ENCODE peak calls at places on chromosomes 5 and 9, in five cellular contexts. B is tibial artery, V is cardiac muscle cell, W is left lung, Y is ovary. U is an unnamed sample. For H3K27me3, the result is how much of the 10 kb centered on the place peaks cover.

GRCh38 chr9:35756275-35756742 is 2.2 kb upstream of the MSMP start:
- DNase-seq in Y (peak), B (no peak), V (peak), W (peak), U (peak)

GRCh38 chr9:18256574-18256973 is 217.4 kb upstream of the ADAMTSL1 start:
- DNase-seq in V (peak), W (no peak), Y (no peak), B (no peak), U (no peak)

GRCh38 chr5:90353254-90353653 is 56.3 kb downstream of the CETN3 start:
- DNase-seq in V (no peak), W (no peak), Y (no peak), B (no peak), U (no peak)

GRCh38 chr9:123974471-123974870 is 37.1 kb upstream of the LHX2 start:
- DNase-seq in W (no peak), B (no peak), V (no peak), Y (no peak), U (no peak)

GRCh38 chr5:179326176-179326997 is 18.9 kb downstream of the ADAMTS2 start:
- DNase-seq in Y (peak), V (no peak), B (peak), W (peak), U (no peak)

GRCh38 chr5:169831331-169831730 is 149.0 kb downstream of the INSYN2B start:
- DNase-seq in B (no peak), Y (no peak), V (no peak), W (no peak), U (no peak)

GRCh38 chr9:127447416-127448111 is 3.6 kb downstream of the RPL12 start:
- DNase-seq in Y (no peak), W (no peak), B (no peak), V (no peak), U (no peak)

GRCh38 chr5:56951131-56951945 is 585 bp downstream of the MIER3 start:
- DNase-seq in Y (peak), V (peak), B (no peak), W (peak), U (peak)

GRCh38 chr9:123073991-123074422 is 40.5 kb downstream of the GPR21 start:
- DNase-seq in W (no peak), Y (no peak), V (no peak), B (no peak), U (no peak)

GRCh38 chr5:102049517-102049916 is 246.6 kb downstream of the SLCO4C1 start:
- DNase-seq in Y (no peak), B (no peak), W (no peak), V (no peak), U (peak)

GRCh38 chr5:172858990-172859811 is 25.1 kb downstream of the ERGIC1 start:
- DNase-seq in V (peak), Y (peak), B (peak), W (no peak), U (no peak)

GRCh38 chr9:121169094-121169601 is 32.5 kb downstream of the RAB14 start:
- DNase-seq in V (peak), Y (peak), B (peak), W (no peak), U (peak)

GRCh38 chr5:177454397-177455035 is 7.9 kb downstream of the PRR7 start:
- DNase-seq in Y (peak), V (peak), W (peak), B (peak), U (peak)

GRCh38 chr5:133735346-133735745 is 123.0 kb upstream of the FSTL4 start:
- DNase-seq in Y (no peak), B (no peak), W (no peak), V (no peak), U (no peak)

GRCh38 chr5:157479166-157479565 is 19.2 kb downstream of the NIPAL4 start:
- DNase-seq in V (no peak), Y (no peak), W (no peak), B (no peak), U (no peak)

GRCh38 chr5:128534729-128535128 is 3.3 kb downstream of the FBN2 start:
- DNase-seq in W (no peak), Y (no peak), V (peak), B (no peak), U (no peak)

GRCh38 chr5:179438461-179438860 is 93.2 kb upstream of the ADAMTS2 start:
- DNase-seq in W (no peak), V (no peak), B (no peak), Y (no peak), U (no peak)

GRCh38 chr5:33850100-33850594 is 41.6 kb downstream of the ADAMTS12 start:
- DNase-seq in W (no peak), Y (no peak), V (no peak), B (no peak), U (no peak)

GRCh38 chr5:73950441-73950873 is 324.5 kb downstream of the ARHGEF28 start:
- DNase-seq in Y (no peak), B (no peak), W (no peak), V (no peak), U (no peak)

GRCh38 chr5:75568202-75568601 is 43.1 kb upstream of the ANKDD1B start:
- DNase-seq in W (no peak), Y (no peak), B (no peak), V (no peak), U (no peak)

GRCh38 chr9:96875460-96876142 is 21.3 kb upstream of the ZNF782 start:
- DNase-seq in W (peak), Y (no peak), B (no peak), V (peak), U (peak)

GRCh38 chr9:15187589-15187988 is 119.4 kb downstream of the TTC39B start:
- DNase-seq in B (no peak), Y (no peak), W (no peak), V (peak), U (no peak)

GRCh38 chr9:130143974-130144373 is 28.2 kb upstream of the NCS1 start:
- DNase-seq in Y (peak), V (no peak), B (no peak), W (no peak), U (no peak)

GRCh38 chr5:144191998-144192397 is 21.3 kb downstream of the KCTD16 start:
- DNase-seq in Y (no peak), W (no peak), B (no peak), V (peak), U (no peak)

GRCh38 chr9:77488439-77489126 is 159.5 kb downstream of the GNA14 start:
- DNase-seq in B (no peak), Y (no peak), V (peak), W (no peak), U (peak)

GRCh38 chr5:176816791-176817272 is 6.5 kb downstream of the UNC5A start:
- DNase-seq in Y (no peak), B (no peak), W (no peak), V (peak), U (peak)

GRCh38 chr9:35618854-35619799 is 914 bp upstream of the CD72 start:
- DNase-seq in B (no peak), V (no peak), Y (no peak), W (no peak), U (no peak)

GRCh38 chr5:133967715-133968056 is 739 bp downstream of the C5orf15 start:
- DNase-seq in V (no peak), W (no peak), Y (no peak), B (no peak), U (no peak)

GRCh38 chr9:12141422-12141821 is 551.8 kb upstream of the TYRP1 start:
- DNase-seq in Y (no peak), W (no peak), B (no peak), V (no peak), U (no peak)

GRCh38 chr5:139394123-139394653 is 716 bp downstream of the PROB1 start:
- DNase-seq in W (peak), V (peak), B (no peak), Y (peak), U (peak)

GRCh38 chr9:15146121-15146820 is 160.7 kb downstream of the TTC39B start:
- DNase-seq in V (no peak), W (no peak), Y (no peak), B (no peak), U (no peak)

GRCh38 chr5:128538249-128539037 is 398 bp upstream of the FBN2 start:
- DNase-seq in Y (peak), W (peak), B (peak), V (peak), U (peak)

GRCh38 chr5:176379881-176380280 is 8.5 kb downstream of the NOP16 start:
- DNase-seq in B (no peak), Y (no peak), V (no peak), W (no peak), U (no peak)

DNA sequence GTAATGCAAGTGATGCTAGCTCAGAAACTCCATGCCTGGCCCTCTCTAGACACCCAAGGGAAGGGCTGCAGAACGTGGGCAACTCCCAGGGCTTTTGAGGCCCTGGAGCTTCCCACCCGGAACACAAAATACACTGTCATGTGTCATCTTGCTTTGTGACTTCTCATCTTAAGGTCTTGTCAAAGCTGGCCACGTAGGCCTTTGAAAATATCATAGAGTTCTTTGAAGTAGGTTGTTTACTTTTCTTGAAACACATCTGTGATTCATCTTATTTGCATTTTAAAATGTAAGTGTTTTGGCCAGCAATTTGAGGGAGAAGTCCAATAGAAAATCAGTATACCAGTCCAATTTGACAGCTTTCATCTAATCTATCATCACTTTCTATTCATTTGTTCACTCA is 40.2 kb upstream of the PALM2AKAP2 start:
- DNase-seq in B (no peak), Y (no peak), W (no peak), V (no peak), U (no peak)
- H3K27me3 ChIP-seq in B (under half), Y (under half), W (under half), V (under half), U (under half)

GRCh38 chr5:141785135-141785534 is 93.1 kb downstream of the PCDH1 start:
- DNase-seq in V (no peak), B (no peak), W (no peak), Y (no peak), U (no peak)
- H3K27me3 ChIP-seq in V (under half), B (under half), W (under half), Y (under half), U (under half)

GRCh38 chr5:126769703-126770102 is 7.2 kb upstream of the LMNB1 start:
- DNase-seq in B (no peak), W (no peak), Y (no peak), V (no peak), U (no peak)
- H3K27me3 ChIP-seq in B (under half), W (under half), Y (under half), V (under half), U (under half)

GRCh38 chr9:89943309-89943708 is 338.5 kb downstream of the GADD45G start:
- DNase-seq in Y (no peak), B (no peak), W (no peak), V (no peak), U (no peak)

GRCh38 chr9:89945133-89945532 is 340.3 kb downstream of the GADD45G start:
- DNase-seq in V (no peak), W (no peak), B (no peak), Y (no peak), U (no peak)

GRCh38 chr9:89941875-89942274 is 337.1 kb downstream of the GADD45G start:
- DNase-seq in B (no peak), Y (no peak), W (no peak), V (no peak), U (no peak)

GRCh38 chr9:89942643-89943042 is 337.8 kb downstream of the GADD45G start:
- DNase-seq in B (no peak), W (no peak), Y (no peak), V (no peak), U (no peak)

GRCh38 chr9:89943728-89944127 is 338.9 kb downstream of the GADD45G start:
- DNase-seq in W (no peak), V (no peak), B (no peak), Y (no peak), U (no peak)
- H3K27me3 ChIP-seq in W (under half), V (under half), B (under half), Y (under half), U (under half)

DNA sequence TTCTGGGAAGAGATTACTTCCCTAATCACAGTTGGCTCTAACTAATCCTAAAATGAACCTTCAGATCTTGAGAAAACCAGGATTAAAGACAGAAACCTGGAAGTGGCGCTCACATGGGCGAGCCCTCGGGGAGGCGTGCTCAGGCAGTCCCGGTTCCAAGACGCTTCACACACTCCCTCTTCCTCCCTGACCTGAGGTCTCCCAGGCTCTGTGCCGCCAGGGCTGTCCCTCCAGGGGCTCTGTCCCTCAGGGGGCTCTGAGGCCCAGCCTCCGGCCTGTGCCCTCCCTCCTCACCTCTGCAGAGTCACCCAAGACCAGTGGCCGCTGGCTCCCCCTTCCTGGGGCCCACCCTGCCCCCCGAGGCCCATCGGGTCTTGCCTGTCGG is 10.2 kb downstream of the SLC9A3 start:
- DNase-seq in W (peak), Y (no peak), V (no peak), B (no peak), U (no peak)
- H3K27me3 ChIP-seq in W (under half), Y (under half), V (under half), B (half or more), U (under half)

U was measured in BE2C.